ENCODE peak calls at places on chromosomes 11 and 22, in five cellular contexts. Z is globus pallidus, U is SJSA1, G is posterior cingulate gyrus, I is cardiac fibroblast. T is an unnamed sample.

GRCh38 chr11:2750101-2750509 is 50.3 kb upstream of the KCNQ1OT1 start:
- DNase-seq in G (peak; percentile 21), U (no peak), I (no peak), Z (no peak), T (peak; percentile 37)

GRCh38 chr22:43537019-43537585 is 125.3 kb downstream of the MPPED1 start:
- DNase-seq in Z (no peak), U (peak; percentile 82), I (no peak), G (no peak), T (no peak)

GRCh38 chr11:130426223-130427048 is 2.0 kb downstream of the ADAMTS8 start:
- DNase-seq in U (no peak), Z (peak; percentile 74), I (no peak), G (no peak), T (no peak)

GRCh38 chr11:103716363-103716762 is 320.1 kb upstream of the DDI1 start:
- DNase-seq in Z (no peak), I (no peak), G (no peak), U (no peak), T (no peak)

GRCh38 chr22:46788426-46789168 is 26.1 kb downstream of the TBC1D22A start:
- DNase-seq in Z (no peak), I (no peak), G (no peak), U (no peak), T (no peak)

GRCh38 chr22:32328306-32329201 is 29.1 kb upstream of the RFPL3 start:
- DNase-seq in Z (no peak), G (no peak), I (no peak), U (peak; percentile 23), T (no peak)

GRCh38 chr11:116731097-116731761 is 41.6 kb downstream of the BUD13 start:
- DNase-seq in I (peak; percentile 28), G (peak; percentile 87), U (no peak), Z (peak; percentile 39), T (no peak)

GRCh38 chr11:11909727-11910126 is 68.0 kb downstream of the USP47 start:
- DNase-seq in Z (no peak), G (no peak), U (no peak), I (peak; percentile 6), T (no peak)

GRCh38 chr11:67024966-67025365 is 2.0 kb downstream of the SYT12 start:
- DNase-seq in I (no peak), G (no peak), Z (no peak), U (no peak), T (no peak)

GRCh38 chr11:94924074-94925031 is 49.0 kb downstream of the CWC15 start:
- DNase-seq in I (no peak), U (no peak), Z (no peak), G (no peak), T (no peak)

GRCh38 chr22:26768986-26769385 is 111.6 kb downstream of the MIAT start:
- DNase-seq in G (no peak), I (peak; percentile 32), U (no peak), Z (no peak), T (no peak)

GRCh38 chr11:32562839-32563599 is 20.6 kb upstream of the EIF3M start:
- DNase-seq in U (no peak), G (no peak), I (peak; percentile 36), Z (no peak), T (no peak)